ENCODE peak calls at places on chromosomes 7 and 10, in four cellular contexts. One of them, this sample, is unnamed.

GRCh38 chr10:5876181-5876768 is 13.4 kb downstream of the ANKRD16 start:
- DNase-seq in Right ventricle myocardium superior: no peak
- DNase-seq in WTC11: no peak
- DNase-seq in activated T-cell treated with anti-CD3 and anti-CD28 coated beads for 1 hour: no peak
- DNase-seq in this sample: no peak

GRCh38 chr7:151727579-151728285 is 149.2 kb downstream of the PRKAG2 start:
- DNase-seq in Right ventricle myocardium superior: peak
- DNase-seq in WTC11: no peak
- DNase-seq in activated T-cell treated with anti-CD3 and anti-CD28 coated beads for 1 hour: peak
- DNase-seq in this sample: peak

GRCh38 chr7:47496064-47496665 is 85.7 kb downstream of the TNS3 start:
- DNase-seq in Right ventricle myocardium superior: no peak
- DNase-seq in WTC11: no peak
- DNase-seq in activated T-cell treated with anti-CD3 and anti-CD28 coated beads for 1 hour: no peak
- DNase-seq in this sample: no peak

GRCh38 chr10:88110822-88111221 is 247.4 kb downstream of the PTEN start:
- DNase-seq in Right ventricle myocardium superior: no peak
- DNase-seq in WTC11: no peak
- DNase-seq in activated T-cell treated with anti-CD3 and anti-CD28 coated beads for 1 hour: no peak
- DNase-seq in this sample: no peak

GRCh38 chr7:29871787-29872398 is 65.6 kb downstream of the WIPF3 start:
- DNase-seq in Right ventricle myocardium superior: no peak
- DNase-seq in WTC11: no peak
- DNase-seq in activated T-cell treated with anti-CD3 and anti-CD28 coated beads for 1 hour: no peak
- DNase-seq in this sample: no peak

GRCh38 chr7:37986780-37987380 is 66.4 kb downstream of the EPDR1 start:
- DNase-seq in Right ventricle myocardium superior: no peak
- DNase-seq in WTC11: peak
- DNase-seq in activated T-cell treated with anti-CD3 and anti-CD28 coated beads for 1 hour: no peak
- DNase-seq in this sample: no peak

GRCh38 chr10:13684252-13684791 is 97.6 kb downstream of the PRPF18 start:
- DNase-seq in Right ventricle myocardium superior: peak
- DNase-seq in WTC11: no peak
- DNase-seq in activated T-cell treated with anti-CD3 and anti-CD28 coated beads for 1 hour: no peak
- DNase-seq in this sample: peak

GRCh38 chr10:132774179-132774904 is 11.6 kb downstream of the NKX6-2 start:
- DNase-seq in Right ventricle myocardium superior: no peak
- DNase-seq in WTC11: no peak
- DNase-seq in activated T-cell treated with anti-CD3 and anti-CD28 coated beads for 1 hour: no peak
- DNase-seq in this sample: no peak

GRCh38 chr7:128352138-128352537 is 8.4 kb upstream of the RBM28 start:
- DNase-seq in Right ventricle myocardium superior: peak
- DNase-seq in WTC11: peak
- DNase-seq in activated T-cell treated with anti-CD3 and anti-CD28 coated beads for 1 hour: no peak
- DNase-seq in this sample: peak

GRCh38 chr10:29239569-29240472 is 49.0 kb upstream of the LYZL1 start:
- DNase-seq in Right ventricle myocardium superior: no peak
- DNase-seq in WTC11: peak
- DNase-seq in activated T-cell treated with anti-CD3 and anti-CD28 coated beads for 1 hour: no peak
- DNase-seq in this sample: no peak

GRCh38 chr7:150976529-150977381 is 1.4 kb downstream of the KCNH2 start:
- DNase-seq in Right ventricle myocardium superior: peak
- DNase-seq in WTC11: peak
- DNase-seq in activated T-cell treated with anti-CD3 and anti-CD28 coated beads for 1 hour: no peak
- DNase-seq in this sample: peak

GRCh38 chr7:43417455-43417854 is 165.5 kb upstream of the STK17A start:
- DNase-seq in Right ventricle myocardium superior: no peak
- DNase-seq in WTC11: no peak
- DNase-seq in activated T-cell treated with anti-CD3 and anti-CD28 coated beads for 1 hour: no peak
- DNase-seq in this sample: no peak

GRCh38 chr10:24957624-24958435 is 5.4 kb upstream of the PRTFDC1 start:
- DNase-seq in Right ventricle myocardium superior: no peak
- DNase-seq in WTC11: no peak
- DNase-seq in activated T-cell treated with anti-CD3 and anti-CD28 coated beads for 1 hour: no peak
- DNase-seq in this sample: no peak

GRCh38 chr7:56028942-56029630 is 22.2 kb downstream of the PSPH start:
- DNase-seq in Right ventricle myocardium superior: no peak
- DNase-seq in WTC11: no peak
- DNase-seq in activated T-cell treated with anti-CD3 and anti-CD28 coated beads for 1 hour: no peak
- DNase-seq in this sample: no peak

GRCh38 chr10:652226-652625 is 37.2 kb downstream of the DIP2C start:
- DNase-seq in Right ventricle myocardium superior: no peak
- DNase-seq in WTC11: no peak
- DNase-seq in activated T-cell treated with anti-CD3 and anti-CD28 coated beads for 1 hour: no peak
- DNase-seq in this sample: no peak

GRCh38 chr7:22154130-22154529 is 202.8 kb downstream of the RAPGEF5 start:
- DNase-seq in Right ventricle myocardium superior: no peak
- DNase-seq in WTC11: no peak
- DNase-seq in activated T-cell treated with anti-CD3 and anti-CD28 coated beads for 1 hour: no peak
- DNase-seq in this sample: no peak

GRCh38 chr7:114269714-114270113 is 144.9 kb upstream of the FOXP2 start:
- DNase-seq in Right ventricle myocardium superior: no peak
- DNase-seq in WTC11: no peak
- DNase-seq in activated T-cell treated with anti-CD3 and anti-CD28 coated beads for 1 hour: no peak
- DNase-seq in this sample: no peak

GRCh38 chr7:12943781-12944180 is 256.3 kb downstream of the ARL4A start:
- DNase-seq in Right ventricle myocardium superior: no peak
- DNase-seq in WTC11: no peak
- DNase-seq in activated T-cell treated with anti-CD3 and anti-CD28 coated beads for 1 hour: no peak
- DNase-seq in this sample: no peak

GRCh38 chr10:15627617-15628196 is 92.0 kb downstream of the ITGA8 start:
- DNase-seq in Right ventricle myocardium superior: no peak
- DNase-seq in WTC11: no peak
- DNase-seq in activated T-cell treated with anti-CD3 and anti-CD28 coated beads for 1 hour: no peak
- DNase-seq in this sample: no peak

GRCh38 chr7:153402721-153403541 is 643.4 kb downstream of the ACTR3B start:
- DNase-seq in Right ventricle myocardium superior: no peak
- DNase-seq in WTC11: no peak
- DNase-seq in activated T-cell treated with anti-CD3 and anti-CD28 coated beads for 1 hour: no peak
- DNase-seq in this sample: no peak

GRCh38 chr7:149495785-149496641 is 1.6 kb downstream of the ZNF746 start:
- DNase-seq in Right ventricle myocardium superior: peak
- DNase-seq in WTC11: no peak
- DNase-seq in activated T-cell treated with anti-CD3 and anti-CD28 coated beads for 1 hour: no peak
- DNase-seq in this sample: peak

GRCh38 chr7:29224726-29225125 is 30.2 kb downstream of the CHN2 start:
- DNase-seq in Right ventricle myocardium superior: no peak
- DNase-seq in WTC11: no peak
- DNase-seq in activated T-cell treated with anti-CD3 and anti-CD28 coated beads for 1 hour: no peak
- DNase-seq in this sample: no peak

GRCh38 chr10:50585921-50586739 is 37.6 kb downstream of the SGMS1 start:
- DNase-seq in Right ventricle myocardium superior: no peak
- DNase-seq in WTC11: no peak
- DNase-seq in activated T-cell treated with anti-CD3 and anti-CD28 coated beads for 1 hour: no peak
- DNase-seq in this sample: no peak

GRCh38 chr7:33339074-33339805 is 209.9 kb downstream of the BBS9 start:
- DNase-seq in Right ventricle myocardium superior: no peak
- DNase-seq in WTC11: no peak
- DNase-seq in activated T-cell treated with anti-CD3 and anti-CD28 coated beads for 1 hour: no peak
- DNase-seq in this sample: no peak